ENCODE peak calls at places on chromosome 15, in four cellular contexts. L is AG10803, X is tibial artery, T is neural progenitor cell. U is an unnamed sample.

GRCh38 chr15:67550522-67550921 is 8.0 kb downstream of the MAP2K5 start:
- DNase-seq in L (peak), X (no peak), T (no peak), U (no peak)

GRCh38 chr15:77178421-77178820 is 107.5 kb upstream of the TSPAN3 start:
- DNase-seq in L (no peak), X (no peak), T (no peak), U (no peak)

GRCh38 chr15:34951993-34952392 is 17.5 kb downstream of the AQR start:
- DNase-seq in T (no peak), X (no peak), L (peak), U (no peak)

GRCh38 chr15:90773485-90773884 is 56.3 kb downstream of the BLM start:
- DNase-seq in T (no peak), X (no peak), L (no peak), U (no peak)

GRCh38 chr15:42344763-42345162 is 14.5 kb upstream of the CAPN3 start:
- DNase-seq in X (no peak), L (peak), T (no peak), U (no peak)

GRCh38 chr15:78321786-78322185 is 18.4 kb upstream of the CRABP1 start:
- DNase-seq in T (no peak), L (no peak), X (no peak), U (no peak)

GRCh38 chr15:62901087-62901486 is 141.5 kb upstream of the TPM1 start:
- DNase-seq in X (no peak), L (no peak), T (no peak), U (no peak)

GRCh38 chr15:61890106-61890505 is 170.1 kb downstream of the VPS13C start:
- DNase-seq in X (no peak), L (no peak), T (no peak), U (no peak)

GRCh38 chr15:61644550-61644949 is 415.4 kb upstream of the RORA start:
- DNase-seq in T (no peak), L (no peak), X (no peak), U (no peak)

GRCh38 chr15:66193066-66193465 is 60.5 kb downstream of the MEGF11 start:
- DNase-seq in X (no peak), T (no peak), L (no peak), U (no peak)

GRCh38 chr15:93017521-93017920 is 71.5 kb downstream of the RGMA start:
- DNase-seq in L (peak), X (no peak), T (no peak), U (no peak)

GRCh38 chr15:72098076-72098475 is 19.9 kb downstream of the MYO9A start:
- DNase-seq in X (no peak), L (peak), T (no peak), U (no peak)

GRCh38 chr15:58498821-58499580 is 67.2 kb downstream of the LIPC start:
- DNase-seq in X (no peak), L (peak), T (peak), U (no peak)

GRCh38 chr15:41967506-41968206 is 4.7 kb downstream of the EHD4 start:
- DNase-seq in X (peak), T (peak), L (peak), U (peak)

GRCh38 chr15:52804526-52805081 is 14.5 kb upstream of the ONECUT1 start:
- DNase-seq in L (no peak), X (no peak), T (peak), U (no peak)
- H3K4me3 ChIP-seq in L (peak), X (peak), T (peak), U (peak)

GRCh38 chr15:65095747-65096104 is 19.2 kb downstream of the KBTBD13 start:
- DNase-seq in T (no peak), X (peak), L (no peak), U (no peak)
- TF ChIP-seq CTCF in T (no peak), X (no peak), L (no peak), U (no peak)

DNA sequence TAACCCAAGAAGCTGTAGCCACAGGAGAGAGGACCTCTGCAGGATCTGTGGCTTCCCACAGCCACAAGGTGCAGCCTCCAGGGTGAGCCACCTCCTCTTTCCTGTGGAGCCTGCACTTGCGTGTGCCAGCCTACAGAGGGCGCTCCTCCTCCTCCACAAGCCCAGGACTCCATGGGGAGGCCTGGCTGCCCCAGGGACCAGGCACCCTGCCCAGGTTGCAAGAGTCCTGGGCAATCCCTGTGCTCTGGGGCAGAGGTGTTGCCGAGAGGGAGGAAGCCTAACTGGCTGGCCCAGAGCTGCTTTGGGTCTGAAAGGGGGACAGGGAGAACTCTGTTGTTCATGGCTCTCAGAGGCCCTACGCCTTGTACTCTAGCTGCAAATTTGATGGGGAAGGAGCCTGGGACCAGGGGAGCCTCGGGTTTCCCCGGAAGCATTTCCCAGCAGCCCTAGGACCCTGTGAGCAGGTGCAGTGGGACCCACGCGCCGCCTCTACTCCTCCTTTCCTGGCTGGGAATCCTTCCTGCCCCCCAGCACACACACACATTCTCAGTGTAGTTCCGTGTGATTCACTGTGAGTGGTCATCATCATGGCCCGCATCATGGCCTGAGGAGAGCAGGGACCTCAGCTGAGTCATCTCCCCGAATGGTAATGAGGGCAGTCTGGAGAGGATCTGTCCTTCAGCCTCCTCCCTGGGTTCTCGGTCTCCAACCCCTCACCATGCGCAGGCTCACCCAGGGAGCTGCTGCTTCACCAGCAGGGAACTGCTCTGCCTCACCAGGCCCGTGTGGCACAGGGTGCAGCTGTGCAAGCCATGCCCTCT is 24.3 kb downstream of the TBC1D21 start:
- DNase-seq in L (peak), T (peak), X (peak), U (peak)
- H3K4me3 ChIP-seq in L (no peak), T (no peak), X (no peak), U (no peak)

DNA sequence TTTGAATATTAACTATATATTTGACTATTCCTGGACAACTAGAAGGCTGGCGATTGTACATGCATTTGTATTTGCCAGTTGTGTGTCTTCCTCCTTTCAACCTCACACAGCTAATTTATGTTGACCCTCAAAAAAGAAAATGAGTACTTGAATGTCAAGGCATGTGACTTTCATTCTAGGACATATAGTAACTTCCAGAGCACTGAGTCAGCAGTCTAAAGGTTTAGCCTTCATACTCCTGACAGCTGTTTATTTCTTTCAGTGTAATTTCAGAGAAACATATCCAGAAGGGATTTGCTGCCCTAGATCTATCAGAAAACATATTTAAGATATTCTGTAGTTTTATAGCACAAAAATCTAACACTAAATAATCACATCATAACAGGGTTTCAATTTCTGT is 74.6 kb upstream of the GOLGA8J start:
- DNase-seq in T (no peak), L (no peak), X (no peak), U (no peak)
- TF ChIP-seq CTCF in T (no peak), L (no peak), X (no peak), U (no peak)

U was measured in Peyer's patch.